ENCODE peak calls at places on chromosome 21, in four cellular contexts. K, Q, G and R are unnamed samples.

GRCh38 chr21:31416465-31416864 is 72.4 kb upstream of the TIAM1 start:
- DNase-seq in K (no peak), Q (no peak), G (no peak), R (no peak)

GRCh38 chr21:28554660-28555475 is 437.8 kb downstream of the LTN1 start:
- DNase-seq in K (peak), Q (peak), G (peak), R (peak)

GRCh38 chr21:42578761-42579415 is 65.2 kb downstream of the SLC37A1 start:
- DNase-seq in K (no peak), Q (no peak), G (no peak), R (no peak)

GRCh38 chr21:42237577-42237976 is 18.6 kb downstream of the ABCG1 start:
- DNase-seq in K (no peak), Q (no peak), G (no peak), R (no peak)

GRCh38 chr21:28822882-28823335 is 169.8 kb downstream of the LTN1 start:
- DNase-seq in K (peak), Q (peak), G (no peak), R (no peak)

GRCh38 chr21:36350282-36350910 is 30.4 kb downstream of the MORC3 start:
- DNase-seq in K (peak), Q (peak), G (no peak), R (no peak)

GRCh38 chr21:39637197-39637970 is 24.6 kb downstream of the B3GALT5 start:
- DNase-seq in K (no peak), Q (peak), G (no peak), R (peak)

GRCh38 chr21:37367758-37368535 is 1.4 kb downstream of the DYRK1A start:
- DNase-seq in K (peak), Q (peak), G (peak), R (no peak)

GRCh38 chr21:25528511-25528910 is 78.8 kb downstream of the MRPL39 start:
- DNase-seq in K (no peak), Q (no peak), G (no peak), R (no peak)

GRCh38 chr21:30336596-30336995 is 898 bp downstream of the KRTAP27-1 start:
- DNase-seq in K (no peak), Q (no peak), G (no peak), R (no peak)

GRCh38 chr21:25503981-25504380 is 103.3 kb downstream of the MRPL39 start:
- DNase-seq in K (no peak), Q (no peak), G (no peak), R (no peak)

GRCh38 chr21:32073190-32073589 is 200.4 kb downstream of the HUNK start:
- DNase-seq in K (no peak), Q (no peak), G (no peak), R (no peak)

GRCh38 chr21:43280949-43281633 is 112.3 kb downstream of the CRYAA start:
- DNase-seq in K (no peak), Q (no peak), G (no peak), R (no peak)

GRCh38 chr21:39153842-39154241 is 29.4 kb downstream of the PSMG1 start:
- DNase-seq in K (no peak), Q (no peak), G (no peak), R (no peak)

GRCh38 chr21:28687571-28687970 is 305.1 kb downstream of the LTN1 start:
- DNase-seq in K (no peak), Q (no peak), G (no peak), R (no peak)

GRCh38 chr21:36208326-36209013 is 51.8 kb downstream of the DOP1B start:
- DNase-seq in K (no peak), Q (no peak), G (peak), R (no peak)

GRCh38 chr21:28928578-28929124 is 64.0 kb downstream of the LTN1 start:
- DNase-seq in K (no peak), Q (no peak), G (no peak), R (no peak)

GRCh38 chr21:31660134-31660565 is 657 bp downstream of the SOD1 start:
- DNase-seq in K (no peak), Q (peak), G (no peak), R (no peak)

GRCh38 chr21:24941316-24942185 is 665.7 kb downstream of the MRPL39 start:
- DNase-seq in K (no peak), Q (peak), G (no peak), R (no peak)

GRCh38 chr21:42850866-42851391 is 28.4 kb downstream of the WDR4 start:
- DNase-seq in K (no peak), Q (peak), G (peak), R (peak)

GRCh38 chr21:29299906-29300546 is 1.3 kb downstream of the BACH1 start:
- DNase-seq in K (peak), Q (peak), G (no peak), R (peak)

GRCh38 chr21:33219961-33220360 is 9.8 kb upstream of the IFNAR2 start:
- DNase-seq in K (no peak), Q (no peak), G (no peak), R (no peak)

GRCh38 chr21:14684071-14684470 is 138.0 kb upstream of the SAMSN1 start:
- DNase-seq in K (no peak), Q (no peak), G (no peak), R (no peak)

GRCh38 chr21:25343774-25344545 is 263.3 kb downstream of the MRPL39 start:
- DNase-seq in K (no peak), Q (peak), G (no peak), R (no peak)

GRCh38 chr21:14879458-14879857 is 185.3 kb downstream of the NRIP1 start:
- DNase-seq in K (no peak), Q (no peak), G (no peak), R (no peak)

GRCh38 chr21:37198989-37199924 is 67.9 kb downstream of the VPS26C start:
- DNase-seq in K (peak), Q (no peak), G (no peak), R (no peak)

GRCh38 chr21:39182484-39183271 is 573 bp downstream of the PSMG1 start:
- DNase-seq in K (no peak), Q (peak), G (no peak), R (no peak)

DNA sequence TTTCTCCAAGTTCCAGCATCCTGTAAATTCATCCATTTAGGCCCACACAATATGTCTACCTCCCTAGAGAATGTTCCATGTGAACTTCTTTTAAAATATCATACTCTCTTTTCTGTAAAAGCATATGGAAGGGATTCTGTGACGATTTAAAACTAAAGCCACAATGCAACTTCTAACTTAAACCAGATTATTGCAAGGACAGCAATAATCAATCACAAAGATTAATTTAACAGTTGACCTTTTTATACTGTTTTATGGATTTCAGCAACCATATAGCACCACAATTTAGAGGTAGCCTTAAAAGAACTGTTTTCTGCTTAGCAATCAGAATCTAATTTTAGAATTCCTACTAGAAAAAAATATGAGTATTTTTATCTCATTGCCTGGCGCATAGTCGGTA is 58.3 kb downstream of the DSCAM start:
- DNase-seq in K (no peak), Q (no peak), G (no peak), R (no peak)
- H3K56ac ChIP-seq in K (no peak), Q (no peak), G (no peak), R (no peak)

GRCh38 chr21:35164971-35165483 is 115.9 kb upstream of the RUNX1 start:
- DNase-seq in K (no peak), Q (no peak), G (no peak), R (no peak)
- H4K5ac ChIP-seq in K (no peak), Q (no peak), G (no peak), R (no peak)

GRCh38 chr21:45334134-45334533 is 46.4 kb upstream of the POFUT2 start:
- DNase-seq in K (no peak), Q (no peak), G (no peak), R (no peak)
- H3K4ac ChIP-seq in K (peak), Q (no peak), G (no peak), R (no peak)

GRCh38 chr21:45640888-45641479 is 2.5 kb upstream of the PCBP3 start:
- DNase-seq in K (peak), Q (peak), G (peak), R (peak)
- H3K56ac ChIP-seq in K (no peak), Q (no peak), G (no peak), R (no peak)